ENCODE peak calls at places on chromosomes 7 and 10, in seven cellular contexts. One of them, this sample, is unnamed.

GRCh38 chr7:155531686-155532085 is 14.7 kb downstream of the CNPY1 start:
- DNase-seq in CD4-positive, alpha-beta T cell: no peak
- DNase-seq in HepG2: peak; percentile 39
- DNase-seq in AG04450: no peak
- DNase-seq in tibial artery: peak; percentile 32
- DNase-seq in transverse colon: no peak
- DNase-seq in heart right ventricle: no peak
- DNase-seq in this sample: no peak

GRCh38 chr7:73470208-73470607 is 36.6 kb downstream of the FZD9 start:
- DNase-seq in transverse colon: no peak
- DNase-seq in heart right ventricle: no peak
- DNase-seq in AG04450: no peak
- DNase-seq in HepG2: no peak
- DNase-seq in tibial artery: no peak
- DNase-seq in CD4-positive, alpha-beta T cell: no peak
- DNase-seq in this sample: no peak

GRCh38 chr7:155860840-155861479 is 48.7 kb upstream of the SHH start:
- DNase-seq in AG04450: peak; percentile 36
- DNase-seq in heart right ventricle: no peak
- DNase-seq in CD4-positive, alpha-beta T cell: no peak
- DNase-seq in transverse colon: no peak
- DNase-seq in HepG2: no peak
- DNase-seq in tibial artery: peak; percentile 63
- DNase-seq in this sample: no peak

GRCh38 chr10:96618648-96619047 is 31.8 kb upstream of the TM9SF3 start:
- DNase-seq in tibial artery: peak; percentile 70
- DNase-seq in transverse colon: peak; percentile 46
- DNase-seq in heart right ventricle: peak; percentile 51
- DNase-seq in AG04450: no peak
- DNase-seq in CD4-positive, alpha-beta T cell: no peak
- DNase-seq in HepG2: no peak
- DNase-seq in this sample: peak; percentile 6

GRCh38 chr7:80923211-80923612 is 4.4 kb upstream of the SEMA3C start:
- DNase-seq in transverse colon: no peak
- DNase-seq in tibial artery: no peak
- DNase-seq in heart right ventricle: no peak
- DNase-seq in HepG2: no peak
- DNase-seq in CD4-positive, alpha-beta T cell: no peak
- DNase-seq in AG04450: no peak
- DNase-seq in this sample: peak; percentile 35

GRCh38 chr10:4191354-4191753 is 406.3 kb upstream of the KLF6 start:
- DNase-seq in tibial artery: no peak
- DNase-seq in CD4-positive, alpha-beta T cell: no peak
- DNase-seq in AG04450: no peak
- DNase-seq in heart right ventricle: no peak
- DNase-seq in HepG2: no peak
- DNase-seq in transverse colon: no peak
- DNase-seq in this sample: no peak

GRCh38 chr10:123301077-123301875 is 147.1 kb downstream of the BUB3 start:
- DNase-seq in transverse colon: peak; percentile 11
- DNase-seq in AG04450: no peak
- DNase-seq in heart right ventricle: peak; percentile 13
- DNase-seq in HepG2: no peak
- DNase-seq in tibial artery: no peak
- DNase-seq in CD4-positive, alpha-beta T cell: no peak
- DNase-seq in this sample: no peak

GRCh38 chr7:25636871-25637283 is 408.6 kb upstream of the NPVF start:
- DNase-seq in transverse colon: no peak
- DNase-seq in tibial artery: peak; percentile 73
- DNase-seq in AG04450: no peak
- DNase-seq in HepG2: no peak
- DNase-seq in CD4-positive, alpha-beta T cell: no peak
- DNase-seq in heart right ventricle: peak; percentile 48
- DNase-seq in this sample: peak; percentile 19

GRCh38 chr10:124598773-124599587 is 137.4 kb downstream of the LHPP start:
- DNase-seq in AG04450: no peak
- DNase-seq in heart right ventricle: no peak
- DNase-seq in tibial artery: no peak
- DNase-seq in CD4-positive, alpha-beta T cell: no peak
- DNase-seq in HepG2: no peak
- DNase-seq in transverse colon: no peak
- DNase-seq in this sample: no peak

GRCh38 chr10:60536529-60537114 is 146.9 kb upstream of the ANK3 start:
- DNase-seq in heart right ventricle: no peak
- DNase-seq in transverse colon: no peak
- DNase-seq in tibial artery: no peak
- DNase-seq in AG04450: no peak
- DNase-seq in HepG2: no peak
- DNase-seq in CD4-positive, alpha-beta T cell: no peak
- DNase-seq in this sample: peak; percentile 40

GRCh38 chr10:47183726-47184084 is 116.3 kb upstream of the GDF10 start:
- DNase-seq in tibial artery: peak; percentile 81
- DNase-seq in transverse colon: no peak
- DNase-seq in HepG2: no peak
- DNase-seq in CD4-positive, alpha-beta T cell: no peak
- DNase-seq in AG04450: no peak
- DNase-seq in heart right ventricle: no peak
- DNase-seq in this sample: no peak

GRCh38 chr7:37346761-37347160 is 101.9 kb downstream of the ELMO1 start:
- DNase-seq in AG04450: no peak
- DNase-seq in tibial artery: no peak
- DNase-seq in CD4-positive, alpha-beta T cell: no peak
- DNase-seq in HepG2: no peak
- DNase-seq in heart right ventricle: no peak
- DNase-seq in transverse colon: no peak
- DNase-seq in this sample: no peak

GRCh38 chr7:73715648-73716317 is 3.7 kb downstream of the STX1A start:
- DNase-seq in AG04450: peak; percentile 82
- DNase-seq in tibial artery: no peak
- DNase-seq in HepG2: peak; percentile 90
- DNase-seq in CD4-positive, alpha-beta T cell: no peak
- DNase-seq in transverse colon: peak; percentile 28
- DNase-seq in heart right ventricle: no peak
- DNase-seq in this sample: peak; percentile 70

GRCh38 chr7:112646787-112647186 is 143.4 kb downstream of the TMEM168 start:
- DNase-seq in AG04450: no peak
- DNase-seq in CD4-positive, alpha-beta T cell: no peak
- DNase-seq in tibial artery: no peak
- DNase-seq in transverse colon: no peak
- DNase-seq in HepG2: peak; percentile 2
- DNase-seq in heart right ventricle: no peak
- DNase-seq in this sample: no peak

GRCh38 chr10:117942261-117942660 is 104.5 kb downstream of the RAB11FIP2 start:
- DNase-seq in CD4-positive, alpha-beta T cell: no peak
- DNase-seq in transverse colon: no peak
- DNase-seq in AG04450: no peak
- DNase-seq in HepG2: no peak
- DNase-seq in tibial artery: no peak
- DNase-seq in heart right ventricle: no peak
- DNase-seq in this sample: no peak

GRCh38 chr10:74947781-74948401 is 121.5 kb downstream of the KAT6B start:
- DNase-seq in tibial artery: no peak
- DNase-seq in AG04450: no peak
- DNase-seq in transverse colon: peak; percentile 22
- DNase-seq in heart right ventricle: no peak
- DNase-seq in CD4-positive, alpha-beta T cell: no peak
- DNase-seq in HepG2: no peak
- DNase-seq in this sample: peak; percentile 49

GRCh38 chr7:5428470-5429252 is 5.0 kb upstream of the TNRC18 start:
- DNase-seq in AG04450: peak; percentile 72
- DNase-seq in transverse colon: peak; percentile 73
- DNase-seq in heart right ventricle: peak; percentile 70
- DNase-seq in HepG2: peak; percentile 78
- DNase-seq in tibial artery: peak; percentile 92
- DNase-seq in CD4-positive, alpha-beta T cell: no peak
- DNase-seq in this sample: peak; percentile 95

GRCh38 chr10:106866244-106866845 is 298.2 kb downstream of the SORCS1 start:
- DNase-seq in HepG2: no peak
- DNase-seq in CD4-positive, alpha-beta T cell: no peak
- DNase-seq in heart right ventricle: no peak
- DNase-seq in AG04450: no peak
- DNase-seq in tibial artery: no peak
- DNase-seq in transverse colon: no peak
- DNase-seq in this sample: no peak

GRCh38 chr10:87845624-87846377 is 17.5 kb downstream of the KLLN start:
- DNase-seq in AG04450: peak; percentile 68
- DNase-seq in CD4-positive, alpha-beta T cell: no peak
- DNase-seq in heart right ventricle: no peak
- DNase-seq in transverse colon: no peak
- DNase-seq in HepG2: no peak
- DNase-seq in tibial artery: no peak
- DNase-seq in this sample: no peak

GRCh38 chr7:116583653-116584052 is 58.8 kb downstream of the CAV1 start:
- DNase-seq in tibial artery: no peak
- DNase-seq in transverse colon: no peak
- DNase-seq in HepG2: no peak
- DNase-seq in heart right ventricle: no peak
- DNase-seq in AG04450: no peak
- DNase-seq in CD4-positive, alpha-beta T cell: no peak
- DNase-seq in this sample: no peak

GRCh38 chr7:44310221-44310848 is 15.1 kb downstream of the CAMK2B start:
- DNase-seq in AG04450: no peak
- DNase-seq in HepG2: no peak
- DNase-seq in tibial artery: peak; percentile 17
- DNase-seq in heart right ventricle: no peak
- DNase-seq in CD4-positive, alpha-beta T cell: no peak
- DNase-seq in transverse colon: no peak
- DNase-seq in this sample: no peak

GRCh38 chr7:15015545-15016314 is 113.2 kb upstream of the DGKB start:
- DNase-seq in heart right ventricle: peak; percentile 23
- DNase-seq in tibial artery: no peak
- DNase-seq in CD4-positive, alpha-beta T cell: no peak
- DNase-seq in transverse colon: no peak
- DNase-seq in HepG2: peak; percentile 75
- DNase-seq in AG04450: peak; percentile 27
- DNase-seq in this sample: peak; percentile 75
- TF ChIP-seq CTCF in heart right ventricle: peak; percentile 77
- TF ChIP-seq CTCF in tibial artery: peak; percentile 53
- TF ChIP-seq CTCF in CD4-positive, alpha-beta T cell: peak; percentile 47
- TF ChIP-seq CTCF in transverse colon: peak; percentile 60
- TF ChIP-seq CTCF in HepG2: peak; percentile 63
- TF ChIP-seq CTCF in AG04450: peak; percentile 69
- TF ChIP-seq CTCF in this sample: peak; percentile 74

DNA sequence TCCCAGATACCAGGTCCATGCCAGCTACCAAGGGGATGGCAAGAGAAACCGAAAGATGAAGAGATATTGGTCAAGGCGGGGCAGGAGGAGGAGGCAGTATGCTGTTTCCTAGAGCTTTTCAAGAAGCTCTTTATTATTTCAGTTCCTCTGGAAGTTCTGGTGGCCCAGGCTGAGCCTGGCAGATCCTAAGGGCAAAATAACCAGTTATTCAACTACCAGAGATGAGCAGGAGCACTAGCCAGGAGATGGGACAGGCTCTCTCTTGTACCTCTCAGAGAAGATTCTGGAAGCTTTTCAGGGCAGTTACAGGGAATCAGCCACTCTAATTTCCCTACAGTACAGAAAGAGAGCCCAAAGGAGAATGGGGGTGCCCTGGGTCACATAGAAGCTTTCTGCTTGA is 5.3 kb downstream of the DNAJB12 start:
- DNase-seq in transverse colon: no peak
- DNase-seq in heart right ventricle: no peak
- DNase-seq in CD4-positive, alpha-beta T cell: no peak
- DNase-seq in HepG2: no peak
- DNase-seq in tibial artery: no peak
- DNase-seq in AG04450: no peak
- DNase-seq in this sample: no peak
- H3K27ac ChIP-seq in transverse colon: no peak overlapping the region
- H3K27ac ChIP-seq in heart right ventricle: no peak overlapping the region
- H3K27ac ChIP-seq in CD4-positive, alpha-beta T cell: no peak overlapping the region
- H3K27ac ChIP-seq in HepG2: no peak overlapping the region
- H3K27ac ChIP-seq in tibial artery: no peak overlapping the region
- H3K27ac ChIP-seq in AG04450: no peak overlapping the region
- H3K27ac ChIP-seq in this sample: no peak overlapping the region

DNA sequence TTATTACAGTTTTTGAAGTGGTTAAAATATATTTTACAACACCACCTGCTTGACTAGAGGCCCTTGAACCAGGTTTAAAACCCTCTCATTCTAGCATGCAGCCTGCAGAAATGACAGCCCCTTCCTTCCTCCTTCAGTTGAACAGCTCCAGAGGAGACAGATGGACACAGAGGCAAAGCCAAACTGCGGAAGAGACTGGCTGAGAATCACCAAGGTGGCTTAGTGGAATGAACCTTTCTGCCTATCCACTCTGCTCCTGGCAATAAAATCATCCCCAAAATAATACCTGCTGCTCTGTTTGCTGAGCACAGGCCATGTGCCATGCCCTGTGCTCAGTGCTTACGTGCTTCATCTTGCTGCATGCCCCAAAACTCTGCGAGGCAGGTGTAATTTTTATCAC is 23.9 kb upstream of the PLPP4 start:
- DNase-seq in transverse colon: no peak
- DNase-seq in heart right ventricle: no peak
- DNase-seq in CD4-positive, alpha-beta T cell: no peak
- DNase-seq in AG04450: no peak
- DNase-seq in HepG2: no peak
- DNase-seq in tibial artery: no peak
- DNase-seq in this sample: no peak
- TF ChIP-seq CTCF in transverse colon: no peak
- TF ChIP-seq CTCF in heart right ventricle: no peak
- TF ChIP-seq CTCF in CD4-positive, alpha-beta T cell: no peak
- TF ChIP-seq CTCF in AG04450: no peak
- TF ChIP-seq CTCF in HepG2: no peak
- TF ChIP-seq CTCF in tibial artery: no peak
- TF ChIP-seq CTCF in this sample: no peak

GRCh38 chr10:49033939-49034338 is 81.4 kb downstream of the VSTM4 start:
- DNase-seq in transverse colon: no peak
- DNase-seq in tibial artery: no peak
- DNase-seq in heart right ventricle: no peak
- DNase-seq in AG04450: no peak
- DNase-seq in CD4-positive, alpha-beta T cell: no peak
- DNase-seq in HepG2: no peak
- DNase-seq in this sample: no peak

GRCh38 chr10:49034925-49035324 is 80.4 kb downstream of the VSTM4 start:
- DNase-seq in tibial artery: no peak
- DNase-seq in AG04450: no peak
- DNase-seq in transverse colon: no peak
- DNase-seq in HepG2: no peak
- DNase-seq in heart right ventricle: no peak
- DNase-seq in CD4-positive, alpha-beta T cell: no peak
- DNase-seq in this sample: no peak

GRCh38 chr10:49037187-49037586 is 78.1 kb downstream of the VSTM4 start:
- DNase-seq in heart right ventricle: no peak
- DNase-seq in transverse colon: no peak
- DNase-seq in tibial artery: no peak
- DNase-seq in AG04450: no peak
- DNase-seq in CD4-positive, alpha-beta T cell: no peak
- DNase-seq in HepG2: no peak
- DNase-seq in this sample: no peak

GRCh38 chr10:49036638-49037037 is 78.7 kb downstream of the VSTM4 start:
- DNase-seq in AG04450: no peak
- DNase-seq in HepG2: no peak
- DNase-seq in CD4-positive, alpha-beta T cell: no peak
- DNase-seq in tibial artery: no peak
- DNase-seq in transverse colon: no peak
- DNase-seq in heart right ventricle: no peak
- DNase-seq in this sample: no peak

DNA sequence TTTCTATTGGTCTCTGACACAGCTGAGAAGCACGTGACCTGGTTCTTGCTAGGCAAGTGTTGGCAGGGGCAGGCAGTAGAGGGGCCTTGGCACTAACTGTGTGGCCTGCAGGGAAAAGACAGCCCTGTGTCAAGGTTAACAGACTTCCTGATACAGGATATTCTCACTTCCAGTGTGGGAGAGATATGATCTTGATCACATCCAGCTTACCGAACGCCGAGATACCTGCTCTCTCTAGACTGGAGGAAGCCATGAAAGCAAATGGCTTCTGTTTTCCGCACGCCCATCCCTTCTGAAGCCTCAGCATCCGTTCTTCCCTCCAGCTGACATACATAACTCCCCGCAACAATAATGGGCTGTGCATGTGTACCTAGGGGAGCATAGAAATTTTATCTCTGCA is 79.4 kb downstream of the VSTM4 start:
- DNase-seq in HepG2: no peak
- DNase-seq in tibial artery: no peak
- DNase-seq in transverse colon: no peak
- DNase-seq in heart right ventricle: no peak
- DNase-seq in AG04450: no peak
- DNase-seq in CD4-positive, alpha-beta T cell: no peak
- DNase-seq in this sample: no peak
- H3K27ac ChIP-seq in HepG2: no peak overlapping the region
- H3K27ac ChIP-seq in tibial artery: no peak overlapping the region
- H3K27ac ChIP-seq in transverse colon: no peak overlapping the region
- H3K27ac ChIP-seq in heart right ventricle: no peak overlapping the region
- H3K27ac ChIP-seq in AG04450: no peak overlapping the region
- H3K27ac ChIP-seq in CD4-positive, alpha-beta T cell: no peak overlapping the region
- H3K27ac ChIP-seq in this sample: no peak overlapping the region